ENCODE peak calls at places on chromosomes 11 and 22, in eight cellular contexts. Y, A, P, S, Z, D, C and W are unnamed samples.

GRCh38 chr11:316031-316701 is 2.3 kb downstream of the IFITM1 start:
- DNase-seq in Y (no peak), S (no peak), A (no peak), P (no peak), Z (no peak), D (peak), C (no peak), W (no peak)

GRCh38 chr22:45150139-45150538 is 13.6 kb upstream of the NUP50 start:
- DNase-seq in P (no peak), C (no peak), Z (no peak), D (no peak), S (no peak), Y (no peak), A (no peak), W (no peak)

GRCh38 chr22:26199665-26200064 is 30.4 kb downstream of the SEZ6L start:
- DNase-seq in P (no peak), S (no peak), A (no peak), C (no peak), D (no peak), Z (no peak), Y (no peak), W (no peak)

GRCh38 chr11:35605691-35606090 is 12.6 kb upstream of the FJX1 start:
- DNase-seq in S (no peak), A (no peak), C (peak), Z (peak), D (no peak), Y (no peak), P (no peak), W (peak)

GRCh38 chr11:120324932-120325810 is at the start of gene TLCD5:
- DNase-seq in S (no peak), P (peak), Z (peak), D (peak), C (peak), Y (peak), A (no peak), W (peak)

GRCh38 chr11:63919267-63920125 is 2.5 kb upstream of the RCOR2 start:
- DNase-seq in A (no peak), Z (peak), S (no peak), P (no peak), D (no peak), C (peak), Y (no peak), W (peak)

GRCh38 chr22:31628362-31628761 is 33.7 kb downstream of the PISD start:
- DNase-seq in A (no peak), C (no peak), S (no peak), D (no peak), Y (no peak), Z (no peak), P (no peak), W (no peak)

GRCh38 chr11:86275493-86276370 is 26.3 kb upstream of the HIKESHI start:
- DNase-seq in Z (no peak), A (no peak), P (no peak), Y (no peak), S (no peak), C (no peak), D (no peak), W (no peak)

GRCh38 chr11:64802370-64803162 is 448 bp downstream of the MAP4K2 start:
- DNase-seq in Y (no peak), A (no peak), S (no peak), Z (no peak), C (no peak), D (peak), P (peak), W (no peak)

GRCh38 chr11:29018631-29019030 is 910.4 kb downstream of the METTL15 start:
- DNase-seq in A (no peak), S (no peak), P (no peak), D (no peak), C (no peak), Z (peak), Y (no peak), W (no peak)

GRCh38 chr22:43303751-43304150 is 39.4 kb downstream of the SCUBE1 start:
- DNase-seq in Z (no peak), D (no peak), P (no peak), A (no peak), C (no peak), Y (no peak), S (no peak), W (no peak)

GRCh38 chr11:121153472-121153871 is 52.4 kb downstream of the TECTA start:
- DNase-seq in Z (no peak), S (no peak), D (no peak), C (no peak), A (no peak), P (no peak), Y (no peak), W (no peak)

GRCh38 chr11:70916321-70916720 is 336.1 kb downstream of the SHANK2 start:
- DNase-seq in Z (no peak), D (no peak), C (no peak), A (no peak), S (no peak), P (no peak), Y (no peak), W (no peak)

GRCh38 chr22:36286096-36286957 is 33.4 kb downstream of the APOL1 start:
- DNase-seq in D (peak), C (peak), Y (peak), Z (peak), A (peak), S (no peak), P (peak), W (peak)

GRCh38 chr11:32105871-32106312 is 15.0 kb downstream of the RCN1 start:
- DNase-seq in Y (no peak), D (no peak), A (no peak), P (no peak), Z (no peak), C (no peak), S (no peak), W (no peak)

GRCh38 chr22:47027766-47028165 is 265.3 kb downstream of the TBC1D22A start:
- DNase-seq in C (no peak), Y (no peak), A (no peak), Z (no peak), P (no peak), D (no peak), S (no peak), W (no peak)

GRCh38 chr11:1397146-1397861 is 7.6 kb downstream of the BRSK2 start:
- DNase-seq in Y (no peak), S (no peak), D (no peak), Z (no peak), P (no peak), A (no peak), C (peak), W (peak)

GRCh38 chr11:17600316-17601205 is 53.5 kb downstream of the OTOG start:
- DNase-seq in S (no peak), A (no peak), D (peak), Y (no peak), C (no peak), P (no peak), Z (no peak), W (no peak)

GRCh38 chr22:39748877-39749276 is 144.7 kb downstream of the ENTHD1 start:
- DNase-seq in D (no peak), A (no peak), C (no peak), S (no peak), Y (no peak), P (no peak), Z (peak), W (no peak)

GRCh38 chr11:130315354-130315970 is 745 bp upstream of the ZBTB44 start:
- DNase-seq in Z (peak), S (peak), C (no peak), D (peak), P (peak), A (no peak), Y (no peak), W (peak)

GRCh38 chr11:61004841-61005240 is 33.4 kb downstream of the CD6 start:
- DNase-seq in C (no peak), P (no peak), S (no peak), Z (peak), Y (no peak), A (no peak), D (no peak), W (no peak)

GRCh38 chr22:39215430-39216142 is 29.2 kb downstream of the PDGFB start:
- DNase-seq in D (no peak), Y (no peak), Z (no peak), C (no peak), A (no peak), P (no peak), S (no peak), W (no peak)

GRCh38 chr11:66593303-66593635 is 284 bp downstream of the CCS start:
- DNase-seq in Z (no peak), S (no peak), P (no peak), Y (no peak), C (no peak), D (no peak), A (no peak), W (no peak)